ENCODE peak calls at places on chromosome 6, in five cellular contexts. Y is activated T-helper 9 cell treated with anti-CD3 and anti-CD28 coated beads, Interleukin-2, amount 50 U/mL, for 16 hours; Z is HTR-8/SVneo; P is HFF-Myc; I is amniotic stem cell. Q is an unnamed sample.

GRCh38 chr6:3428700-3429099 is 28.1 kb downstream of the SLC22A23 start:
- DNase-seq in Y (no peak), Z (no peak), P (no peak), I (no peak), Q (no peak)

GRCh38 chr6:45791600-45792168 is 224.0 kb downstream of the CLIC5 start:
- DNase-seq in Y (no peak), I (peak; percentile 4), Z (peak; percentile 10), P (no peak), Q (no peak)

GRCh38 chr6:10668126-10668917 is 26.1 kb downstream of the C6orf52 start:
- DNase-seq in Z (no peak), I (no peak), Y (no peak), P (no peak), Q (no peak)

GRCh38 chr6:37103169-37104039 is 66.5 kb upstream of the PIM1 start:
- DNase-seq in Y (no peak), I (no peak), P (no peak), Z (peak; percentile 38), Q (peak; percentile 95)

GRCh38 chr6:138971601-138972000 is 16.5 kb downstream of the REPS1 start:
- DNase-seq in Z (no peak), I (no peak), Y (no peak), P (no peak), Q (no peak)

GRCh38 chr6:154478691-154479090 is 31.8 kb downstream of the CNKSR3 start:
- DNase-seq in Y (no peak), Z (no peak), P (no peak), I (no peak), Q (no peak)

GRCh38 chr6:138107078-138107751 is at the start of gene PERP:
- DNase-seq in Z (peak; percentile 57), I (peak; percentile 20), Y (peak; percentile 64), P (no peak), Q (peak; percentile 86)

GRCh38 chr6:119148825-119149525 is 70.5 kb upstream of the FAM184A start:
- DNase-seq in P (no peak), Z (no peak), Y (no peak), I (peak; percentile 29), Q (no peak)

GRCh38 chr6:39426057-39426592 is 103.6 kb upstream of the KCNK16 start:
- DNase-seq in I (peak; percentile 19), Y (no peak), P (peak; percentile 80), Z (peak; percentile 61), Q (no peak)

GRCh38 chr6:147166360-147166944 is 37.8 kb upstream of the STXBP5 start:
- DNase-seq in Z (no peak), Y (no peak), I (no peak), P (no peak), Q (no peak)

GRCh38 chr6:131103296-131103695 is 32.0 kb upstream of the AKAP7 start:
- DNase-seq in I (no peak), Y (no peak), P (no peak), Z (no peak), Q (no peak)

GRCh38 chr6:27591660-27592059 is 118.8 kb upstream of the ZNF184 start:
- DNase-seq in Z (peak; percentile 14), Y (no peak), P (no peak), I (no peak), Q (no peak)

GRCh38 chr6:170253226-170253909 is 37.5 kb downstream of the DLL1 start:
- DNase-seq in Z (no peak), I (no peak), Y (no peak), P (no peak), Q (no peak)

GRCh38 chr6:27141472-27142015 is 106.0 kb upstream of the PRSS16 start:
- DNase-seq in Y (no peak), P (no peak), I (no peak), Z (no peak), Q (no peak)

GRCh38 chr6:22774129-22774528 is 204.8 kb downstream of the HDGFL1 start:
- DNase-seq in Z (no peak), I (no peak), P (no peak), Y (no peak), Q (no peak)

GRCh38 chr6:168158280-168158979 is 79.4 kb upstream of the FRMD1 start:
- DNase-seq in Y (no peak), P (no peak), Z (no peak), I (no peak), Q (no peak)

GRCh38 chr6:47414517-47415167 is 62.9 kb upstream of the CD2AP start:
- DNase-seq in P (no peak), Z (no peak), I (no peak), Y (no peak), Q (no peak)

GRCh38 chr6:36793913-36794703 is 45.1 kb downstream of the CPNE5 start:
- DNase-seq in I (no peak), P (no peak), Y (no peak), Z (no peak), Q (no peak)

GRCh38 chr6:116029535-116029934 is 31.2 kb downstream of the FRK start:
- DNase-seq in I (no peak), Z (no peak), P (no peak), Y (no peak), Q (no peak)

GRCh38 chr6:84193140-84193708 is 34.2 kb downstream of the CEP162 start:
- DNase-seq in Y (no peak), I (peak; percentile 16), Z (peak; percentile 44), P (peak; percentile 22), Q (no peak)

GRCh38 chr6:157239148-157239547 is 84.2 kb downstream of the TMEM242 start:
- DNase-seq in Z (no peak), I (no peak), Y (no peak), P (no peak), Q (no peak)

GRCh38 chr6:42049116-42049809 is 1.1 kb upstream of the TAF8 start:
- DNase-seq in Y (no peak), I (no peak), P (no peak), Z (no peak), Q (no peak)

GRCh38 chr6:21277601-21278043 is 315.9 kb upstream of the SOX4 start:
- DNase-seq in I (no peak), P (no peak), Z (no peak), Y (no peak), Q (no peak)

GRCh38 chr6:16956371-16956770 is 145.5 kb upstream of the STMND1 start:
- DNase-seq in Y (no peak), Z (no peak), I (no peak), P (no peak), Q (no peak)

GRCh38 chr6:73879466-73879865 is 183.5 kb downstream of the CD109 start:
- DNase-seq in Y (no peak), I (no peak), Z (no peak), P (peak; percentile 42), Q (no peak)

GRCh38 chr6:149150999-149151398 is 166.5 kb upstream of the TAB2 start:
- DNase-seq in Z (no peak), I (no peak), P (no peak), Y (peak; percentile 25), Q (no peak)

GRCh38 chr6:169865346-169866139 is 114.1 kb downstream of the ERMARD start:
- DNase-seq in Y (no peak), I (no peak), Z (no peak), P (no peak), Q (peak; percentile 19)

GRCh38 chr6:13351271-13351670 is 22.9 kb upstream of the TBC1D7 start:
- DNase-seq in Z (no peak), Y (no peak), I (no peak), P (no peak), Q (no peak)

GRCh38 chr6:162887981-162888689 is 160.4 kb downstream of the PACRG start:
- DNase-seq in Y (no peak), P (no peak), Z (no peak), I (no peak), Q (no peak)

GRCh38 chr6:9173229-9173628 is 737.9 kb upstream of the SLC35B3 start:
- DNase-seq in P (no peak), Z (no peak), Y (no peak), I (no peak), Q (no peak)

Q was measured in stomach.